ENCODE peak calls at places on chromosomes 5 and 9, in ten cellular contexts. J is NCI-H446 treated with DMSO at 0.1 percent for 48 hours, N is NCI-H2081, T is RCC 7860, W is AG20443, D is NCI-H146, F is fibroblast of the aortic adventitia, V is H54, B is OCI-LY7, I is anterior cingulate cortex. R is an unnamed sample.

GRCh38 chr5:134769206-134769605 is 10.6 kb downstream of the DDX46 start:
- DNase-seq in F (peak), W (no peak), T (no peak), B (no peak), V (no peak), J (no peak), D (no peak), I (no peak), N (no peak), R (no peak)

GRCh38 chr9:5628530-5629311 is at the start of gene RIC1:
- DNase-seq in V (peak), B (peak), J (peak), T (peak), N (peak), F (peak), I (peak), D (peak), W (peak), R (peak)

GRCh38 chr5:93675458-93676450 is 65.6 kb downstream of the POU5F2 start:
- DNase-seq in D (peak), V (no peak), B (no peak), W (no peak), T (no peak), N (peak), I (no peak), F (no peak), J (peak), R (no peak)

GRCh38 chr5:98905857-98906688 is 22.7 kb downstream of the CHD1 start:
- DNase-seq in N (no peak), B (peak), J (peak), T (peak), W (peak), D (peak), V (no peak), I (no peak), F (peak), R (peak)

GRCh38 chr9:34809504-34810186 is 99.7 kb upstream of the CCL21 start:
- DNase-seq in T (no peak), I (no peak), B (no peak), N (no peak), V (no peak), F (peak), J (no peak), W (peak), D (no peak), R (no peak)

GRCh38 chr5:172910828-172911627 is 48.2 kb upstream of the RPL26L1 start:
- DNase-seq in N (peak), D (no peak), I (no peak), F (peak), B (peak), W (peak), V (no peak), J (no peak), T (peak), R (no peak)

GRCh38 chr9:136572003-136572595 is 26.3 kb upstream of the NOTCH1 start:
- DNase-seq in N (no peak), F (peak), J (no peak), V (no peak), W (peak), B (no peak), T (peak), D (no peak), I (no peak), R (no peak)

GRCh38 chr5:111550282-111551020 is 38.1 kb upstream of the STARD4 start:
- DNase-seq in B (peak), N (peak), T (peak), V (peak), I (peak), W (peak), J (peak), D (peak), F (peak), R (peak)

GRCh38 chr5:128838631-128839030 is 126.7 kb upstream of the SLC27A6 start:
- DNase-seq in V (no peak), B (no peak), T (no peak), W (no peak), D (no peak), F (no peak), J (no peak), I (no peak), N (no peak), R (no peak)

GRCh38 chr5:145629047-145629446 is 206.1 kb downstream of the PRELID2 start:
- DNase-seq in J (no peak), B (no peak), W (no peak), T (no peak), F (no peak), I (no peak), N (no peak), V (no peak), D (no peak), R (no peak)

GRCh38 chr9:94097788-94098413 is 13.6 kb downstream of the PTPDC1 start:
- DNase-seq in B (no peak), N (no peak), T (peak), F (peak), V (peak), J (peak), D (no peak), W (peak), I (no peak), R (no peak)

GRCh38 chr5:1439388-1440097 is 5.7 kb downstream of the SLC6A3 start:
- DNase-seq in I (no peak), B (no peak), J (no peak), V (no peak), D (no peak), W (no peak), N (no peak), T (no peak), F (no peak), R (no peak)

GRCh38 chr5:65482727-65483473 is 1.2 kb upstream of the ADAMTS6 start:
- DNase-seq in V (no peak), I (peak), B (peak), T (peak), J (peak), N (no peak), W (peak), F (peak), D (peak), R (peak)

GRCh38 chr5:59390074-59390659 is 503.4 kb downstream of the PDE4D start:
- DNase-seq in D (peak), T (no peak), I (no peak), N (no peak), B (peak), W (peak), V (no peak), F (peak), J (no peak), R (peak)

GRCh38 chr5:14101922-14102321 is 41.2 kb upstream of the TRIO start:
- DNase-seq in W (peak), F (peak), D (no peak), B (no peak), N (no peak), T (no peak), J (no peak), V (no peak), I (no peak), R (no peak)

GRCh38 chr9:3884736-3885135 is 358.9 kb upstream of the RFX3 start:
- DNase-seq in J (no peak), I (no peak), T (no peak), N (no peak), V (no peak), B (no peak), D (no peak), W (no peak), F (no peak), R (no peak)

GRCh38 chr9:107249665-107250285 is 33.3 kb upstream of the RAD23B start:
- DNase-seq in D (no peak), T (no peak), B (no peak), W (no peak), F (peak), J (no peak), I (no peak), N (no peak), V (no peak), R (no peak)

GRCh38 chr5:83035373-83036170 is 41.6 kb downstream of the TMEM167A start:
- DNase-seq in B (no peak), N (peak), V (no peak), W (peak), T (no peak), D (no peak), F (no peak), I (peak), J (peak), R (no peak)

GRCh38 chr9:86801246-86801645 is 146.1 kb downstream of the GAS1 start:
- DNase-seq in J (no peak), F (peak), V (no peak), B (no peak), W (no peak), D (no peak), T (no peak), N (no peak), I (no peak), R (no peak)

R was measured in Karpas-422.